ENCODE peak calls at places on chromosomes 4 and X, in four cellular contexts. D is stomach, B is mammary epithelial cell, K is adipocyte. S is an unnamed sample. For H3K27me3 and H3K4me1, the result is how much of the 10 kb centered on the place peaks cover.

GRCh38 chr4:38129452-38129830 is 169.2 kb downstream of the PTTG2 start:
- DNase-seq in D (no peak), B (no peak), K (no peak), S (no peak)

GRCh38 chrX:149487292-149487691 is 17.8 kb downstream of the IDS start:
- DNase-seq in D (no peak), B (peak), K (no peak), S (no peak)

GRCh38 chr4:166239354-166239753 is 366.3 kb downstream of the TLL1 start:
- DNase-seq in D (no peak), B (no peak), K (no peak), S (no peak)

GRCh38 chrX:110791206-110791605 is 4.4 kb downstream of the CHRDL1 start:
- DNase-seq in D (no peak), B (no peak), K (no peak), S (no peak)

GRCh38 chr4:94649381-94650128 is 108.2 kb upstream of the BMPR1B start:
- DNase-seq in D (no peak), B (no peak), K (peak), S (no peak)

GRCh38 chrX:46704767-46705386 is 54.0 kb downstream of the SLC9A7 start:
- DNase-seq in D (no peak), B (peak), K (peak), S (no peak)

GRCh38 chrX:20664774-20665173 is 398.1 kb upstream of the RPS6KA3 start:
- DNase-seq in D (no peak), B (no peak), K (no peak), S (no peak)

GRCh38 chr4:11418610-11419009 is 10.1 kb downstream of the HS3ST1 start:
- DNase-seq in D (no peak), B (no peak), K (no peak), S (no peak)

GRCh38 chr4:87114245-87115062 is 106.0 kb downstream of the KLHL8 start:
- DNase-seq in D (no peak), B (no peak), K (no peak), S (no peak)

GRCh38 chrX:37955273-37955672 is 51.1 kb upstream of the SYTL5 start:
- DNase-seq in D (no peak), B (no peak), K (peak), S (no peak)

GRCh38 chr4:27006646-27007045 is 146.0 kb downstream of the STIM2 start:
- DNase-seq in D (no peak), B (no peak), K (no peak), S (no peak)

GRCh38 chrX:47936224-47936939 is 67.4 kb downstream of the ZNF182 start:
- DNase-seq in D (no peak), B (no peak), K (no peak), S (no peak)

GRCh38 chr4:1199556-1200331 is 27.4 kb upstream of the SPON2 start:
- DNase-seq in D (peak), B (no peak), K (no peak), S (peak)

GRCh38 chr4:151674804-151675290 is 86.0 kb downstream of the GATB start:
- DNase-seq in D (peak), B (peak), K (no peak), S (peak)

GRCh38 chrX:25523574-25523973 is 507.8 kb upstream of the ARX start:
- DNase-seq in D (no peak), B (peak), K (peak), S (no peak)

GRCh38 chrX:69616520-69617203 is 749 bp downstream of the EDA start:
- DNase-seq in D (peak), B (no peak), K (peak), S (peak)

GRCh38 chrX:133838761-133839676 is 146.4 kb downstream of the GPC3 start:
- DNase-seq in D (no peak), B (peak), K (peak), S (no peak)

GRCh38 chr4:125115476-125115875 is 199.3 kb upstream of the FAT4 start:
- DNase-seq in D (no peak), B (no peak), K (peak), S (no peak)

GRCh38 chr4:86834901-86835300 is 14.3 kb downstream of the SLC10A6 start:
- DNase-seq in D (no peak), B (peak), K (no peak), S (no peak)

GRCh38 chr4:54333657-54334056 is 104.6 kb downstream of the PDGFRA start:
- DNase-seq in D (no peak), B (no peak), K (no peak), S (no peak)

GRCh38 chrX:7074135-7074907 is 73.2 kb upstream of the STS start:
- DNase-seq in D (peak), B (peak), K (no peak), S (no peak)

GRCh38 chr4:141702472-141703182 is 66.2 kb downstream of the IL15 start:
- DNase-seq in D (no peak), B (no peak), K (no peak), S (no peak)

GRCh38 chrX:108666101-108666500 is 70.3 kb downstream of the IRS4 start:
- DNase-seq in D (no peak), B (no peak), K (no peak), S (no peak)

GRCh38 chr4:151797131-151797530 is 36.3 kb upstream of the GATB start:
- DNase-seq in D (no peak), B (peak), K (peak), S (no peak)

GRCh38 chr4:137390141-137390540 is 142.2 kb downstream of the PCDH18 start:
- DNase-seq in D (no peak), B (no peak), K (peak), S (no peak)

GRCh38 chr4:1239141-1239948 is 9.6 kb downstream of the CTBP1 start:
- DNase-seq in D (no peak), B (no peak), K (no peak), S (peak)

GRCh38 chrX:134999469-134999868 is 8.7 kb downstream of the SMIM10 start:
- DNase-seq in D (no peak), B (peak), K (peak), S (no peak)

GRCh38 chr4:1370321-1371124 is 23.5 kb downstream of the UVSSA start:
- DNase-seq in D (no peak), B (no peak), K (no peak), S (peak)

GRCh38 chr4:146342600-146343192 is 128.4 kb downstream of the REELD1 start:
- DNase-seq in D (no peak), B (no peak), K (peak), S (no peak)

GRCh38 chr4:98706200-98706813 is 47.9 kb upstream of the TSPAN5 start:
- DNase-seq in D (no peak), B (no peak), K (no peak), S (no peak)

GRCh38 chr4:125991398-125991797 is 676.6 kb downstream of the FAT4 start:
- DNase-seq in D (no peak), B (no peak), K (no peak), S (no peak)

GRCh38 chrX:43958529-43958928 is 14.7 kb downstream of the NDP start:
- DNase-seq in D (no peak), B (peak), K (peak), S (no peak)

DNA sequence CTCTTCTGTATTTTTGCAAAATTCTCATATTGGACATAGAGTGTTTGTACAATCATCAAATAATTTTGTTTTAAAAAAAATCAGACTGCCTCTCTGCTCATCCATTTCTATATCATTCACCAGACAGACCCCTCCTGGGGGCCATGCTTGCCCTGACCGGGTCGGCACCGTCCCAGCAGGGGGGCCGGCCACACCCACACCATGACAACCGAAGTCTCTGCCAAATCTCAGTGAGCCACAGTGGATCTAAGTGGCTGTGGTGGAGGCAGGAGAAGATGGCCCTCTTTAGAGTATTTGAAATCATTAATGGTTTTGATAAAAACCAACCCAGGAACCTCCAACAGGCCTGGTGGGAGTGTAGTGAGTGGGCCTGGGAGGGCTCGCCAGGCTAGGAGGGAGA is 66.9 kb upstream of the ADRA2C start:
- DNase-seq in D (no peak), B (no peak), K (no peak), S (peak)
- H3K27me3 ChIP-seq in D (under half), B (under half), K (half or more), S (under half)

GRCh38 chr4:184851200-184851541 is 25.4 kb upstream of the ACSL1 start:
- DNase-seq in D (no peak), B (peak), K (no peak), S (no peak)
- H3K4me1 ChIP-seq in D (under half), B (under half), K (under half), S (under half)

GRCh38 chr4:157040380-157040779 is 35.6 kb upstream of the GLRB start:
- DNase-seq in D (no peak), B (no peak), K (peak), S (no peak)
- H3K27me3 ChIP-seq in D (under half), B (under half), K (under half), S (under half)

GRCh38 chr4:177006331-177006730 is 213.6 kb upstream of the VEGFC start:
- DNase-seq in D (no peak), B (no peak), K (no peak), S (no peak)

GRCh38 chr4:177010421-177010820 is 217.7 kb upstream of the VEGFC start:
- DNase-seq in D (no peak), B (peak), K (no peak), S (no peak)

GRCh38 chr4:177008071-177008835 is 215.5 kb upstream of the VEGFC start:
- DNase-seq in D (no peak), B (peak), K (peak), S (no peak)

GRCh38 chr4:177005801-177006230 is 213.1 kb upstream of the VEGFC start:
- DNase-seq in D (no peak), B (peak), K (no peak), S (no peak)

DNA sequence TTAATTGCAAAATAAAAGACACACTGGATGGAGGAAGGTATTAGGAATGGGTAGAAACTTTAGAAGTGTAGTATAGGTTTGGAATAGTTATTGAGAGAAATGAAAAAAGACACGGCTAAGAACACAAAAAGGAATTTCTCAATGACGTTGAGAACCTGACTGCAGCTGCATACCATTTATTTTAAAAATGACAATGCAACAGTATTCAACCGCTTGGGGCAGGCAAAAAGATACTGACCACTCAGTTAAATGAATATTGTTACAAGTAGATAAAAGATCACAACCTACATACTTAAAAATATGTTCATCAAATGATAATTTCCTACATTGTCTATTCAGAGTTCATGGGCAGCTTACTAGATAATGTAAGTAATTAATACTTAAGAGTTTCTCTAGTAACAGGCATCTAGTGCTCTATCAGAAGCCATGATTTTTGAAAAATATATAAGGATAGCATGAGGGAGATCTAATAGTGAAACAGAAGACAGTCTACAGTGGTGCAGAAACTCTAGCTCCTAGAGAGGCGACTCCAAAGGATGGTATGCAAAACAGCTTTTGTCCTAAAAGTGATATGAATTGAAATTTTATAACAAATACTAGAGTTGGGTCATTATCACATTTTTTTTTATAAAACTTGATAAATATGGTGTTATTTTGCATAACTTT is 216.2 kb upstream of the VEGFC start:
- DNase-seq in D (no peak), B (no peak), K (no peak), S (no peak)
- H3K4me1 ChIP-seq in D (under half), B (under half), K (under half), S (under half)

DNA sequence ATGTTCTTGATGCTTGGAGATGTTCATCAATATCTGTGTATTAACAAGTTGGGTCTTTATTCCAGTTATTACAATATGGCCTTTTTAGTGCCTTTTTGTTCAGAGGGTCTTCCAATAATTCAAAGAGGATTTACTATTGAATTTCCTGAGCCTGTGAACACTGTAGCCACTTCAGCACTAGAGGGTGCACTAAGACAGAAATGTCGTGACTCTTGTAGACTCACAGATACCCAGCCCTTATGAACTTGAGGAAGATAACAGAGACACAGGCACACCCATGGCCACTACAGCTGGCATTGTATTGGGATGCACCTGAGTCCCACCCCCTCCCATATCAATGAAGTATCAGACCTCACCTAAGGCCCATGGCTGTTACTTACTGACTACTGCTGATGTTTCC is 54.4 kb upstream of the ACTRT1 start:
- DNase-seq in D (no peak), B (no peak), K (no peak), S (no peak)
- H3K27me3 ChIP-seq in D (under half), B (under half), K (under half), S (under half)

GRCh38 chr4:186704059-186704458 is 19.6 kb downstream of the FAT1 start:
- DNase-seq in D (no peak), B (no peak), K (no peak), S (no peak)
- H3K4me1 ChIP-seq in D (half or more), B (under half), K (under half), S (under half)

GRCh38 chrX:137263374-137263773 is 229.6 kb upstream of the GPR101 start:
- DNase-seq in D (no peak), B (no peak), K (no peak), S (no peak)
- H3K27me3 ChIP-seq in D (under half), B (under half), K (under half), S (under half)

GRCh38 chr4:6279582-6280289 is 10.1 kb downstream of the WFS1 start:
- DNase-seq in D (no peak), B (no peak), K (no peak), S (no peak)

GRCh38 chr4:6283282-6283681 is 13.6 kb downstream of the WFS1 start:
- DNase-seq in D (no peak), B (no peak), K (no peak), S (no peak)

GRCh38 chr4:6282247-6282646 is 12.6 kb downstream of the WFS1 start:
- DNase-seq in D (no peak), B (no peak), K (peak), S (no peak)

GRCh38 chr4:6280365-6280996 is 10.8 kb downstream of the WFS1 start:
- DNase-seq in D (no peak), B (peak), K (no peak), S (no peak)

GRCh38 chr4:6281436-6282144 is 11.9 kb downstream of the WFS1 start:
- DNase-seq in D (no peak), B (no peak), K (no peak), S (peak)
- H3K4me1 ChIP-seq in D (half or more), B (under half), K (under half), S (under half)